ENCODE peak calls at places on chromosomes 6 and 20, in eight cellular contexts. One of them, this sample, is unnamed.
A peak's percentile ranks its signal among the peaks of the same experiment; 100 is the strongest.

GRCh38 chr6:169656626-169657610 is 44.9 kb downstream of the WDR27 start:
- DNase-seq in stimulated activated CD4-positive, alpha-beta T cell treated with anti-CD3 and anti-CD28 coated beads, TNF-alpha, amount 100 ng/mL, for 1 hour: no peak
- DNase-seq in HTR-8/SVneo: no peak
- DNase-seq in CD4-positive, CD25-positive, alpha-beta regulatory T cell: no peak
- DNase-seq in EH: no peak
- DNase-seq in HT-29: no peak
- DNase-seq in epithelial cell of esophagus: no peak
- DNase-seq in cardiac fibroblast: no peak
- DNase-seq in this sample: no peak

GRCh38 chr6:83119742-83120300 is 52.4 kb downstream of the DOP1A start:
- DNase-seq in stimulated activated CD4-positive, alpha-beta T cell treated with anti-CD3 and anti-CD28 coated beads, TNF-alpha, amount 100 ng/mL, for 1 hour: no peak
- DNase-seq in HT-29: no peak
- DNase-seq in cardiac fibroblast: peak; percentile 29
- DNase-seq in epithelial cell of esophagus: peak; percentile 68
- DNase-seq in CD4-positive, CD25-positive, alpha-beta regulatory T cell: no peak
- DNase-seq in HTR-8/SVneo: no peak
- DNase-seq in EH: peak; percentile 13
- DNase-seq in this sample: no peak

GRCh38 chr6:155185544-155185943 is 78.3 kb upstream of the CLDN20 start:
- DNase-seq in epithelial cell of esophagus: peak; percentile 74
- DNase-seq in cardiac fibroblast: peak; percentile 48
- DNase-seq in CD4-positive, CD25-positive, alpha-beta regulatory T cell: no peak
- DNase-seq in HT-29: peak; percentile 83
- DNase-seq in HTR-8/SVneo: peak; percentile 56
- DNase-seq in stimulated activated CD4-positive, alpha-beta T cell treated with anti-CD3 and anti-CD28 coated beads, TNF-alpha, amount 100 ng/mL, for 1 hour: no peak
- DNase-seq in EH: peak; percentile 63
- DNase-seq in this sample: peak; percentile 70

GRCh38 chr6:141641406-141641805 is 491.3 kb upstream of the GJE1 start:
- DNase-seq in EH: no peak
- DNase-seq in CD4-positive, CD25-positive, alpha-beta regulatory T cell: no peak
- DNase-seq in HTR-8/SVneo: no peak
- DNase-seq in cardiac fibroblast: no peak
- DNase-seq in epithelial cell of esophagus: no peak
- DNase-seq in HT-29: peak; percentile 3
- DNase-seq in stimulated activated CD4-positive, alpha-beta T cell treated with anti-CD3 and anti-CD28 coated beads, TNF-alpha, amount 100 ng/mL, for 1 hour: no peak
- DNase-seq in this sample: no peak

GRCh38 chr6:36657942-36658544 is 20.5 kb upstream of the CDKN1A start:
- DNase-seq in HT-29: no peak
- DNase-seq in cardiac fibroblast: peak; percentile 69
- DNase-seq in epithelial cell of esophagus: peak; percentile 76
- DNase-seq in EH: peak; percentile 81
- DNase-seq in CD4-positive, CD25-positive, alpha-beta regulatory T cell: no peak
- DNase-seq in HTR-8/SVneo: no peak
- DNase-seq in stimulated activated CD4-positive, alpha-beta T cell treated with anti-CD3 and anti-CD28 coated beads, TNF-alpha, amount 100 ng/mL, for 1 hour: no peak
- DNase-seq in this sample: no peak

GRCh38 chr20:57746832-57747404 is 37.1 kb upstream of the PMEPA1 start:
- DNase-seq in stimulated activated CD4-positive, alpha-beta T cell treated with anti-CD3 and anti-CD28 coated beads, TNF-alpha, amount 100 ng/mL, for 1 hour: no peak
- DNase-seq in HT-29: no peak
- DNase-seq in HTR-8/SVneo: no peak
- DNase-seq in CD4-positive, CD25-positive, alpha-beta regulatory T cell: no peak
- DNase-seq in EH: peak; percentile 5
- DNase-seq in epithelial cell of esophagus: no peak
- DNase-seq in cardiac fibroblast: no peak
- DNase-seq in this sample: no peak

GRCh38 chr6:142207265-142207877 is 60.3 kb downstream of the VTA1 start:
- DNase-seq in HTR-8/SVneo: peak; percentile 28
- DNase-seq in stimulated activated CD4-positive, alpha-beta T cell treated with anti-CD3 and anti-CD28 coated beads, TNF-alpha, amount 100 ng/mL, for 1 hour: no peak
- DNase-seq in HT-29: peak; percentile 56
- DNase-seq in CD4-positive, CD25-positive, alpha-beta regulatory T cell: peak; percentile 35
- DNase-seq in EH: peak; percentile 67
- DNase-seq in cardiac fibroblast: peak; percentile 82
- DNase-seq in epithelial cell of esophagus: peak; percentile 68
- DNase-seq in this sample: peak; percentile 56

GRCh38 chr6:113293106-113293505 is 564.0 kb upstream of the MARCKS start:
- DNase-seq in epithelial cell of esophagus: no peak
- DNase-seq in CD4-positive, CD25-positive, alpha-beta regulatory T cell: no peak
- DNase-seq in stimulated activated CD4-positive, alpha-beta T cell treated with anti-CD3 and anti-CD28 coated beads, TNF-alpha, amount 100 ng/mL, for 1 hour: no peak
- DNase-seq in EH: no peak
- DNase-seq in HTR-8/SVneo: no peak
- DNase-seq in HT-29: no peak
- DNase-seq in cardiac fibroblast: no peak
- DNase-seq in this sample: no peak